ENCODE peak calls at places on chromosomes 11 and 22, in seven cellular contexts. One of them, this sample, is unnamed.

GRCh38 chr11:62850911-62851806 is 11.8 kb upstream of the WDR74 start:
- DNase-seq in uterus: no peak
- DNase-seq in cardiac muscle cell: no peak
- DNase-seq in foreskin fibroblast: no peak
- DNase-seq in upper lobe of left lung: no peak
- DNase-seq in A549: peak
- DNase-seq in osteoblast: no peak
- DNase-seq in this sample: no peak

GRCh38 chr11:92810423-92810822 is 159.0 kb upstream of the MTNR1B start:
- DNase-seq in uterus: no peak
- DNase-seq in cardiac muscle cell: no peak
- DNase-seq in foreskin fibroblast: no peak
- DNase-seq in upper lobe of left lung: no peak
- DNase-seq in A549: no peak
- DNase-seq in osteoblast: no peak
- DNase-seq in this sample: no peak

GRCh38 chr11:125170406-125171031 is 6.0 kb downstream of the PKNOX2 start:
- DNase-seq in uterus: peak
- DNase-seq in cardiac muscle cell: peak
- DNase-seq in foreskin fibroblast: no peak
- DNase-seq in upper lobe of left lung: no peak
- DNase-seq in A549: no peak
- DNase-seq in osteoblast: peak
- DNase-seq in this sample: no peak

GRCh38 chr11:19874241-19874640 is 161.6 kb downstream of the NAV2 start:
- DNase-seq in uterus: no peak
- DNase-seq in cardiac muscle cell: no peak
- DNase-seq in foreskin fibroblast: no peak
- DNase-seq in upper lobe of left lung: no peak
- DNase-seq in A549: no peak
- DNase-seq in osteoblast: peak
- DNase-seq in this sample: no peak

GRCh38 chr11:63563201-63564055 is at the start of gene PLAAT2:
- DNase-seq in uterus: no peak
- DNase-seq in cardiac muscle cell: no peak
- DNase-seq in foreskin fibroblast: no peak
- DNase-seq in upper lobe of left lung: no peak
- DNase-seq in A549: no peak
- DNase-seq in osteoblast: no peak
- DNase-seq in this sample: no peak

GRCh38 chr11:12845739-12846358 is 163.3 kb upstream of the RASSF10 start:
- DNase-seq in uterus: no peak
- DNase-seq in cardiac muscle cell: no peak
- DNase-seq in foreskin fibroblast: peak
- DNase-seq in upper lobe of left lung: peak
- DNase-seq in A549: peak
- DNase-seq in osteoblast: no peak
- DNase-seq in this sample: peak

GRCh38 chr11:94877446-94878200 is 95.7 kb downstream of the CWC15 start:
- DNase-seq in uterus: no peak
- DNase-seq in cardiac muscle cell: peak
- DNase-seq in foreskin fibroblast: no peak
- DNase-seq in upper lobe of left lung: no peak
- DNase-seq in A549: no peak
- DNase-seq in osteoblast: no peak
- DNase-seq in this sample: no peak

GRCh38 chr11:19953909-19954308 is 206.4 kb downstream of the DBX1 start:
- DNase-seq in uterus: no peak
- DNase-seq in cardiac muscle cell: peak
- DNase-seq in foreskin fibroblast: peak
- DNase-seq in upper lobe of left lung: no peak
- DNase-seq in A549: peak
- DNase-seq in osteoblast: peak
- DNase-seq in this sample: no peak

GRCh38 chr11:11916981-11917399 is 75.2 kb downstream of the USP47 start:
- DNase-seq in uterus: no peak
- DNase-seq in cardiac muscle cell: peak
- DNase-seq in foreskin fibroblast: peak
- DNase-seq in upper lobe of left lung: no peak
- DNase-seq in A549: no peak
- DNase-seq in osteoblast: no peak
- DNase-seq in this sample: no peak

GRCh38 chr11:32428665-32429293 is 6.6 kb downstream of the WT1 start:
- DNase-seq in uterus: peak
- DNase-seq in cardiac muscle cell: no peak
- DNase-seq in foreskin fibroblast: no peak
- DNase-seq in upper lobe of left lung: no peak
- DNase-seq in A549: no peak
- DNase-seq in osteoblast: peak
- DNase-seq in this sample: no peak

GRCh38 chr11:119195680-119196079 is 10.4 kb downstream of the NHERF4 start:
- DNase-seq in uterus: no peak
- DNase-seq in cardiac muscle cell: peak
- DNase-seq in foreskin fibroblast: no peak
- DNase-seq in upper lobe of left lung: peak
- DNase-seq in A549: peak
- DNase-seq in osteoblast: peak
- DNase-seq in this sample: no peak

GRCh38 chr22:38165929-38166593 is 15.6 kb downstream of the PLA2G6 start:
- DNase-seq in uterus: no peak
- DNase-seq in cardiac muscle cell: no peak
- DNase-seq in foreskin fibroblast: no peak
- DNase-seq in upper lobe of left lung: no peak
- DNase-seq in A549: no peak
- DNase-seq in osteoblast: no peak
- DNase-seq in this sample: no peak

GRCh38 chr11:5809122-5809519 is 397 bp downstream of the OR52N2 start:
- DNase-seq in uterus: no peak
- DNase-seq in cardiac muscle cell: peak
- DNase-seq in foreskin fibroblast: no peak
- DNase-seq in upper lobe of left lung: no peak
- DNase-seq in A549: no peak
- DNase-seq in osteoblast: no peak
- DNase-seq in this sample: no peak

GRCh38 chr11:19876750-19877149 is 164.1 kb downstream of the NAV2 start:
- DNase-seq in uterus: no peak
- DNase-seq in cardiac muscle cell: no peak
- DNase-seq in foreskin fibroblast: no peak
- DNase-seq in upper lobe of left lung: no peak
- DNase-seq in A549: no peak
- DNase-seq in osteoblast: no peak
- DNase-seq in this sample: no peak

GRCh38 chr11:37277896-37278465 is 679.9 kb upstream of the RAG2 start:
- DNase-seq in uterus: no peak
- DNase-seq in cardiac muscle cell: no peak
- DNase-seq in foreskin fibroblast: no peak
- DNase-seq in upper lobe of left lung: no peak
- DNase-seq in A549: no peak
- DNase-seq in osteoblast: no peak
- DNase-seq in this sample: no peak

GRCh38 chr11:62487136-62487535 is 59.5 kb downstream of the AHNAK start:
- DNase-seq in uterus: no peak
- DNase-seq in cardiac muscle cell: no peak
- DNase-seq in foreskin fibroblast: no peak
- DNase-seq in upper lobe of left lung: no peak
- DNase-seq in A549: no peak
- DNase-seq in osteoblast: no peak
- DNase-seq in this sample: no peak

GRCh38 chr11:47254381-47254780 is 3.4 kb upstream of the NR1H3 start:
- DNase-seq in uterus: no peak
- DNase-seq in cardiac muscle cell: peak
- DNase-seq in foreskin fibroblast: peak
- DNase-seq in upper lobe of left lung: no peak
- DNase-seq in A549: no peak
- DNase-seq in osteoblast: no peak
- DNase-seq in this sample: no peak

GRCh38 chr11:86003654-86004053 is 65.2 kb downstream of the PICALM start:
- DNase-seq in uterus: no peak
- DNase-seq in cardiac muscle cell: no peak
- DNase-seq in foreskin fibroblast: no peak
- DNase-seq in upper lobe of left lung: no peak
- DNase-seq in A549: no peak
- DNase-seq in osteoblast: no peak
- DNase-seq in this sample: no peak

GRCh38 chr11:128323381-128323780 is 264.0 kb downstream of the ETS1 start:
- DNase-seq in uterus: no peak
- DNase-seq in cardiac muscle cell: peak
- DNase-seq in foreskin fibroblast: peak
- DNase-seq in upper lobe of left lung: no peak
- DNase-seq in A549: peak
- DNase-seq in osteoblast: no peak
- DNase-seq in this sample: no peak

GRCh38 chr11:128324051-128324481 is 263.3 kb downstream of the ETS1 start:
- DNase-seq in uterus: no peak
- DNase-seq in cardiac muscle cell: no peak
- DNase-seq in foreskin fibroblast: no peak
- DNase-seq in upper lobe of left lung: no peak
- DNase-seq in A549: no peak
- DNase-seq in osteoblast: no peak
- DNase-seq in this sample: no peak

GRCh38 chr11:128327274-128327673 is 260.1 kb downstream of the ETS1 start:
- DNase-seq in uterus: no peak
- DNase-seq in cardiac muscle cell: no peak
- DNase-seq in foreskin fibroblast: no peak
- DNase-seq in upper lobe of left lung: no peak
- DNase-seq in A549: no peak
- DNase-seq in osteoblast: peak
- DNase-seq in this sample: no peak

GRCh38 chr11:128326791-128327190 is 260.6 kb downstream of the ETS1 start:
- DNase-seq in uterus: no peak
- DNase-seq in cardiac muscle cell: no peak
- DNase-seq in foreskin fibroblast: no peak
- DNase-seq in upper lobe of left lung: peak
- DNase-seq in A549: no peak
- DNase-seq in osteoblast: no peak
- DNase-seq in this sample: no peak

DNA sequence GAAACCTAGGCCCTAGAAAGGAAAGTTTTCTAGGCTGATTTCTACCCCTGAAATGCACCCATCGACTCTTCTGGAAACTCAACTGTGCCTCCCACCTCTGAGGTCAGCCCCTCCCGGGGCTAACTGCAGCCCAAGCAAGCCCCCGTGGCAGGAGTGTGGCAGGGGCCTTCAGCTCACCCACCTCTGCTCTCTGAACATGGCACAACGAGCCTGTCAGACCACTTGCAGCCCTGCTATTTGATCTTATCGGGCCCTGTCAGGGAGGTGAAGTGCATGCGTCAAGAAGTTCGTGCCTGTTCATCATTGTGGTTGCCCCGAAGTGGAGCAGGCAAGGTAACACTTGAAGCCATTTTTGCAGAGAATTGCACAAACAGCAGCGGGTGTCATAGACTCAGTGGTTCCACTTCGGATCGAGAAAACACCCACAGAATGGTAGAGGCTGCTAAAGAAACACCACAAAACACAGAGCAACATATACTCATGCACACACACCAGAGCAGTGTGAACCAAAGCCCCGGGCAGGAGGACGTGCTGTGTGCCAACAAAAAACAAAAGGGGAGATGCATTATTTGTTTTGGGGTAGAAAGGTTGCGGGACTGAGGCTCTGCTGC is 262.7 kb downstream of the ETS1 start:
- DNase-seq in uterus: no peak
- DNase-seq in cardiac muscle cell: no peak
- DNase-seq in foreskin fibroblast: no peak
- DNase-seq in upper lobe of left lung: peak
- DNase-seq in A549: no peak
- DNase-seq in osteoblast: no peak
- DNase-seq in this sample: no peak
- H3K4me3 ChIP-seq in uterus: no peak
- H3K4me3 ChIP-seq in cardiac muscle cell: no peak
- H3K4me3 ChIP-seq in foreskin fibroblast: no peak
- H3K4me3 ChIP-seq in upper lobe of left lung: no peak
- H3K4me3 ChIP-seq in A549: no peak
- H3K4me3 ChIP-seq in osteoblast: no peak
- H3K4me3 ChIP-seq in this sample: no peak

DNA sequence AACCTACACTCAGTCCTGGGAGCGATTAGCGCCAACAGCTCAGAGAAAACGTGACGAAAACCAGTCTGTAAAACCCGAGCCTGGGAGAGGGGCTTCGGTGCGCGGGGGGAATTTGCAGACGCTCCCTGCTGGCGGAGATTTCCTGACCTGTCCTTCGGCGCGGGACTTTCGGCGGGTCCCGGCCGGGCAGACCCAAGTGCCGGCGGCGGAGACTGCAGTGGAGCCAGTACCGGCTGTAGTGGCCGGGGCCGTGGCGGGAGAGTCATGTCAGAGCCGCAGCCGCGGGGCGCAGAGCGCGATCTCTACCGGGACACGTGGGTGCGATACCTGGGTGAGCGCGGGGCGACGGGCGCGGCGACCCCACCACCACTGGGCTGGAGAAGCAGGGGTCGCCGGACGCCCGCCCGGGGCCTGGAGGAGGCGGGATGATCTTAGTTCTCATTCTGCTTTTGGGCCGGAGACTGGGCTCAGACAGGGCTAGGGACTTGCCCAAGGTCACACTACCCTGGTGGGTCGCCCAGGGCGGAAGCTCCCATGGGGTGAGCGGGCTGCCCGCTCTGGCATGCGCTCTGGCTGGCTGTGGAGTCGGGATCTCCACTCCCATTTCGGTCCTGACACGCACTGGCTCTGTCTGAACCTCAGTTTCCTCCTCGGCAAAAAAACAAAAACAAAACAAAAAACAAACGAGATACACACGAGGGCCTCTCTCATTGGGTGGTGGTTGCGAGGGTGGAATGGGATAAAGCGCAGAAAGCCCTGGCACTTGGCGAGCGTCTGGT is at the start of gene MTFP1:
- DNase-seq in uterus: peak
- DNase-seq in cardiac muscle cell: peak
- DNase-seq in foreskin fibroblast: peak
- DNase-seq in upper lobe of left lung: peak
- DNase-seq in A549: peak
- DNase-seq in osteoblast: no peak
- DNase-seq in this sample: no peak
- TF ChIP-seq CTCF in uterus: no peak
- TF ChIP-seq CTCF in cardiac muscle cell: no peak
- TF ChIP-seq CTCF in foreskin fibroblast: no peak
- TF ChIP-seq CTCF in upper lobe of left lung: peak
- TF ChIP-seq CTCF in A549: no peak
- TF ChIP-seq CTCF in osteoblast: no peak
- TF ChIP-seq CTCF in this sample: no peak

DNA sequence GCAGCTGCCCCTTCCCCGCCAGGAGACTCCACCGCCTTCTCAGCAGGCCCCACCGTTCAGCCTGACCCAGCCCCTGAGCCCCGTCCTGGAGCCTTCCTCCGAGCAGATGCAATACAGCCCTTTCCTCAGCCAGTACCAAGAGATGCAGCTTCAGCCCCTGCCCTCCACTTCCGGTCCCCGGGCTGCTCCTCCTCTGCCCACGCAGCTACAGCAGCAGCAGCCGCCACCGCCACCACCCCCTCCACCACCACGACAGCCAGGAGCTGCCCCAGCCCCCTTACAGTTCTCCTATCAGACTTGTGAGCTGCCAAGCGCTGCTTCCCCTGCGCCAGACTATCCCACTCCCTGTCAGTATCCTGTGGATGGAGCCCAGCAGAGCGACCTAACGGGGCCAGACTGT is 42.6 kb downstream of the PPP2R1B start:
- DNase-seq in uterus: no peak
- DNase-seq in cardiac muscle cell: peak
- DNase-seq in foreskin fibroblast: no peak
- DNase-seq in upper lobe of left lung: peak
- DNase-seq in A549: no peak
- DNase-seq in osteoblast: no peak
- DNase-seq in this sample: no peak
- H3K4me3 ChIP-seq in uterus: no peak
- H3K4me3 ChIP-seq in cardiac muscle cell: no peak
- H3K4me3 ChIP-seq in foreskin fibroblast: no peak
- H3K4me3 ChIP-seq in upper lobe of left lung: no peak
- H3K4me3 ChIP-seq in A549: no peak
- H3K4me3 ChIP-seq in osteoblast: no peak
- H3K4me3 ChIP-seq in this sample: no peak

GRCh38 chr11:61293869-61294716 is 1.0 kb downstream of the VWCE start:
- DNase-seq in uterus: peak
- DNase-seq in cardiac muscle cell: peak
- DNase-seq in foreskin fibroblast: peak
- DNase-seq in upper lobe of left lung: peak
- DNase-seq in A549: peak
- DNase-seq in osteoblast: peak
- DNase-seq in this sample: no peak
- TF ChIP-seq CTCF in uterus: no peak
- TF ChIP-seq CTCF in cardiac muscle cell: no peak
- TF ChIP-seq CTCF in foreskin fibroblast: no peak
- TF ChIP-seq CTCF in upper lobe of left lung: no peak
- TF ChIP-seq CTCF in A549: no peak
- TF ChIP-seq CTCF in osteoblast: peak
- TF ChIP-seq CTCF in this sample: no peak